ENCODE peak calls at places on chromosomes 12 and 14, in eight cellular contexts. One of them, this sample, is unnamed.

GRCh38 chr12:47808049-47808448 is 11.7 kb downstream of the HDAC7 start:
- DNase-seq in activated B cell treated with CpG ODN at 0.5 μM for 24 hours: peak
- DNase-seq in cardiac muscle cell: peak
- DNase-seq in progenitor cell of endocrine pancreas: no peak
- DNase-seq in WTC11: no peak
- DNase-seq in stomach: no peak
- DNase-seq in mesothelial cell of epicardium: no peak
- DNase-seq in type B pancreatic cell: no peak
- DNase-seq in this sample: no peak

GRCh38 chr12:48925218-48925871 is at the start of gene FKBP11:
- DNase-seq in activated B cell treated with CpG ODN at 0.5 μM for 24 hours: peak
- DNase-seq in cardiac muscle cell: peak
- DNase-seq in progenitor cell of endocrine pancreas: peak
- DNase-seq in WTC11: peak
- DNase-seq in stomach: peak
- DNase-seq in mesothelial cell of epicardium: peak
- DNase-seq in type B pancreatic cell: no peak
- DNase-seq in this sample: peak

GRCh38 chr12:52246720-52247621 is 13.9 kb downstream of the KRT7 start:
- DNase-seq in activated B cell treated with CpG ODN at 0.5 μM for 24 hours: no peak
- DNase-seq in cardiac muscle cell: no peak
- DNase-seq in progenitor cell of endocrine pancreas: no peak
- DNase-seq in WTC11: no peak
- DNase-seq in stomach: peak
- DNase-seq in mesothelial cell of epicardium: no peak
- DNase-seq in type B pancreatic cell: no peak
- DNase-seq in this sample: no peak

GRCh38 chr12:45674583-45674982 is 54.9 kb upstream of the ARID2 start:
- DNase-seq in activated B cell treated with CpG ODN at 0.5 μM for 24 hours: no peak
- DNase-seq in cardiac muscle cell: no peak
- DNase-seq in progenitor cell of endocrine pancreas: no peak
- DNase-seq in WTC11: no peak
- DNase-seq in stomach: peak
- DNase-seq in mesothelial cell of epicardium: peak
- DNase-seq in type B pancreatic cell: no peak
- DNase-seq in this sample: no peak

GRCh38 chr14:75069811-75070145 is 337 bp downstream of the ZC2HC1C start:
- DNase-seq in activated B cell treated with CpG ODN at 0.5 μM for 24 hours: no peak
- DNase-seq in cardiac muscle cell: peak
- DNase-seq in progenitor cell of endocrine pancreas: no peak
- DNase-seq in WTC11: no peak
- DNase-seq in stomach: no peak
- DNase-seq in mesothelial cell of epicardium: no peak
- DNase-seq in type B pancreatic cell: no peak
- DNase-seq in this sample: no peak

GRCh38 chr14:33657478-33657877 is 293.4 kb downstream of the EGLN3 start:
- DNase-seq in activated B cell treated with CpG ODN at 0.5 μM for 24 hours: no peak
- DNase-seq in cardiac muscle cell: no peak
- DNase-seq in progenitor cell of endocrine pancreas: no peak
- DNase-seq in WTC11: no peak
- DNase-seq in stomach: no peak
- DNase-seq in mesothelial cell of epicardium: no peak
- DNase-seq in type B pancreatic cell: no peak
- DNase-seq in this sample: no peak

GRCh38 chr12:1810201-1810930 is 10.0 kb upstream of the LRTM2 start:
- DNase-seq in activated B cell treated with CpG ODN at 0.5 μM for 24 hours: no peak
- DNase-seq in cardiac muscle cell: no peak
- DNase-seq in progenitor cell of endocrine pancreas: no peak
- DNase-seq in WTC11: no peak
- DNase-seq in stomach: no peak
- DNase-seq in mesothelial cell of epicardium: no peak
- DNase-seq in type B pancreatic cell: no peak
- DNase-seq in this sample: no peak

GRCh38 chr12:103036581-103037214 is 79.2 kb downstream of the ASCL1 start:
- DNase-seq in activated B cell treated with CpG ODN at 0.5 μM for 24 hours: no peak
- DNase-seq in cardiac muscle cell: no peak
- DNase-seq in progenitor cell of endocrine pancreas: no peak
- DNase-seq in WTC11: no peak
- DNase-seq in stomach: no peak
- DNase-seq in mesothelial cell of epicardium: no peak
- DNase-seq in type B pancreatic cell: no peak
- DNase-seq in this sample: no peak

GRCh38 chr14:24605435-24606190 is 3.9 kb downstream of the GZMH start:
- DNase-seq in activated B cell treated with CpG ODN at 0.5 μM for 24 hours: peak
- DNase-seq in cardiac muscle cell: no peak
- DNase-seq in progenitor cell of endocrine pancreas: no peak
- DNase-seq in WTC11: peak
- DNase-seq in stomach: peak
- DNase-seq in mesothelial cell of epicardium: no peak
- DNase-seq in type B pancreatic cell: no peak
- DNase-seq in this sample: peak

GRCh38 chr14:67428501-67429031 is 16.6 kb upstream of the PLEK2 start:
- DNase-seq in activated B cell treated with CpG ODN at 0.5 μM for 24 hours: no peak
- DNase-seq in cardiac muscle cell: peak
- DNase-seq in progenitor cell of endocrine pancreas: no peak
- DNase-seq in WTC11: no peak
- DNase-seq in stomach: peak
- DNase-seq in mesothelial cell of epicardium: no peak
- DNase-seq in type B pancreatic cell: no peak
- DNase-seq in this sample: no peak

GRCh38 chr12:57614178-57614947 is 3.1 kb downstream of the ARHGEF25 start:
- DNase-seq in activated B cell treated with CpG ODN at 0.5 μM for 24 hours: peak
- DNase-seq in cardiac muscle cell: no peak
- DNase-seq in progenitor cell of endocrine pancreas: no peak
- DNase-seq in WTC11: peak
- DNase-seq in stomach: no peak
- DNase-seq in mesothelial cell of epicardium: no peak
- DNase-seq in type B pancreatic cell: no peak
- DNase-seq in this sample: no peak

GRCh38 chr14:102375126-102375525 is 12.4 kb downstream of the TECPR2 start:
- DNase-seq in activated B cell treated with CpG ODN at 0.5 μM for 24 hours: no peak
- DNase-seq in cardiac muscle cell: no peak
- DNase-seq in progenitor cell of endocrine pancreas: no peak
- DNase-seq in WTC11: no peak
- DNase-seq in stomach: no peak
- DNase-seq in mesothelial cell of epicardium: no peak
- DNase-seq in type B pancreatic cell: no peak
- DNase-seq in this sample: no peak

DNA sequence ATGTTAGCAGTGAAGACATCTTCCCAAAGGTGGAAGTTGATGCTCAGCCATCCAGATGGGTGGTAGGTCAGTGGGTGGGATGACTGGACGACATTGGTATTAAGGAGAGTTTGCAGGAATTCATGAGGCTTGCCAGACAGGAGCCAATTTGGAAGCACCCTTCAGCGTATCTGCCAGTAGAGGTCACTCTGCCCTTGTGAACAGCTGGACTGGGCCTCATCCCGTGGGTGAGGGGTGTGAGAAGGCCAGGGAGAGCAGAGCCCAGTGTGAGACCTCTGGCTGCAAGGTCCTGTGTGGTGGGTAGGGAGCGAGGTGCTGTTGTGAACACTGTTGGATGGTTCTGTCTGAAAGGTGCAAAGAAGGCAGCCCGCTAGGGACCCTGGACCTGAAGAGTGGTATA is 37.7 kb downstream of the SLC5A8 start:
- DNase-seq in activated B cell treated with CpG ODN at 0.5 μM for 24 hours: no peak
- DNase-seq in cardiac muscle cell: peak
- DNase-seq in progenitor cell of endocrine pancreas: no peak
- DNase-seq in WTC11: peak
- DNase-seq in stomach: no peak
- DNase-seq in mesothelial cell of epicardium: no peak
- DNase-seq in type B pancreatic cell: no peak
- DNase-seq in this sample: no peak
- TF ChIP-seq CTCF in activated B cell treated with CpG ODN at 0.5 μM for 24 hours: no peak
- TF ChIP-seq CTCF in cardiac muscle cell: no peak
- TF ChIP-seq CTCF in progenitor cell of endocrine pancreas: peak
- TF ChIP-seq CTCF in WTC11: peak
- TF ChIP-seq CTCF in stomach: no peak
- TF ChIP-seq CTCF in mesothelial cell of epicardium: no peak
- TF ChIP-seq CTCF in type B pancreatic cell: no peak
- TF ChIP-seq CTCF in this sample: peak

DNA sequence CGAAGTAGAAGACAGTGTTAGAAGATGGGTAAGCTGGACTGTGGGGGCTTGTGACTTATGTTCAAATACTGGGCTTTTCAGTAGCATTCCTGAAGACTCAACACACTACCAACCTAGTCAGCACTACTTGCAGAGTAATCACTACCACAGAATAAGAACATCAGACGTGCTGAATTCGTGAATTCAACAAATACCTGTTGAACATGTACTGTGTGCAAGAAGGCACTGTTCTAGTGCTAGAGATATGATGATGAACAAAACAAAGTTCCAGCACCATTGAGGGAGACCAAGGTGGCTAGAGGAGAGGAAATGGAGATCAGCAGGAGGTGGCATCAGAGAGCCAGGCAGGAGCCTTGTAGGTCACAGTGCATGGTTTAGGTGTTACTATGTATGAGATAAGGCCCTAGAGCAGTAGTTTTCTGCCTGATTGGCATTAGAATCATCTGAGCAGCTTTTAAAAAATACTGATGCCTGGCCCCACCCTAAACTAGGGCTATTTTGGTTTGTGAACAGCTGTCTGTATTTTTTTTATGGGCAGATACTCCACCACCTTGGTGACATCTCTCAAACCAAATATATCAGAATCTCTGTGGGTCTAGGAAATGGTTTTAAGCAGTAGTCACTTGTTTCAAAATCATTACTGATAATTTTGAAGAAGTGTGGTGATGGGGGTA is 26.8 kb downstream of the FERMT2 start:
- DNase-seq in activated B cell treated with CpG ODN at 0.5 μM for 24 hours: no peak
- DNase-seq in cardiac muscle cell: no peak
- DNase-seq in progenitor cell of endocrine pancreas: no peak
- DNase-seq in WTC11: no peak
- DNase-seq in stomach: no peak
- DNase-seq in mesothelial cell of epicardium: no peak
- DNase-seq in type B pancreatic cell: no peak
- DNase-seq in this sample: no peak
- TF ChIP-seq CTCF in activated B cell treated with CpG ODN at 0.5 μM for 24 hours: no peak
- TF ChIP-seq CTCF in cardiac muscle cell: no peak
- TF ChIP-seq CTCF in progenitor cell of endocrine pancreas: no peak
- TF ChIP-seq CTCF in WTC11: no peak
- TF ChIP-seq CTCF in stomach: no peak
- TF ChIP-seq CTCF in mesothelial cell of epicardium: no peak
- TF ChIP-seq CTCF in type B pancreatic cell: no peak
- TF ChIP-seq CTCF in this sample: no peak

GRCh38 chr14:94162466-94162865 is 11.7 kb upstream of the PPP4R4 start:
- DNase-seq in activated B cell treated with CpG ODN at 0.5 μM for 24 hours: no peak
- DNase-seq in cardiac muscle cell: no peak
- DNase-seq in progenitor cell of endocrine pancreas: no peak
- DNase-seq in WTC11: no peak
- DNase-seq in stomach: no peak
- DNase-seq in mesothelial cell of epicardium: no peak
- DNase-seq in type B pancreatic cell: no peak
- DNase-seq in this sample: no peak

GRCh38 chr14:94158239-94158888 is 15.8 kb upstream of the PPP4R4 start:
- DNase-seq in activated B cell treated with CpG ODN at 0.5 μM for 24 hours: no peak
- DNase-seq in cardiac muscle cell: no peak
- DNase-seq in progenitor cell of endocrine pancreas: no peak
- DNase-seq in WTC11: no peak
- DNase-seq in stomach: no peak
- DNase-seq in mesothelial cell of epicardium: no peak
- DNase-seq in type B pancreatic cell: no peak
- DNase-seq in this sample: no peak

GRCh38 chr14:94161979-94162378 is 12.1 kb upstream of the PPP4R4 start:
- DNase-seq in activated B cell treated with CpG ODN at 0.5 μM for 24 hours: no peak
- DNase-seq in cardiac muscle cell: no peak
- DNase-seq in progenitor cell of endocrine pancreas: no peak
- DNase-seq in WTC11: no peak
- DNase-seq in stomach: no peak
- DNase-seq in mesothelial cell of epicardium: no peak
- DNase-seq in type B pancreatic cell: no peak
- DNase-seq in this sample: no peak

GRCh38 chr14:94163806-94164205 is 10.3 kb upstream of the PPP4R4 start:
- DNase-seq in activated B cell treated with CpG ODN at 0.5 μM for 24 hours: no peak
- DNase-seq in cardiac muscle cell: no peak
- DNase-seq in progenitor cell of endocrine pancreas: no peak
- DNase-seq in WTC11: no peak
- DNase-seq in stomach: no peak
- DNase-seq in mesothelial cell of epicardium: no peak
- DNase-seq in type B pancreatic cell: no peak
- DNase-seq in this sample: no peak

DNA sequence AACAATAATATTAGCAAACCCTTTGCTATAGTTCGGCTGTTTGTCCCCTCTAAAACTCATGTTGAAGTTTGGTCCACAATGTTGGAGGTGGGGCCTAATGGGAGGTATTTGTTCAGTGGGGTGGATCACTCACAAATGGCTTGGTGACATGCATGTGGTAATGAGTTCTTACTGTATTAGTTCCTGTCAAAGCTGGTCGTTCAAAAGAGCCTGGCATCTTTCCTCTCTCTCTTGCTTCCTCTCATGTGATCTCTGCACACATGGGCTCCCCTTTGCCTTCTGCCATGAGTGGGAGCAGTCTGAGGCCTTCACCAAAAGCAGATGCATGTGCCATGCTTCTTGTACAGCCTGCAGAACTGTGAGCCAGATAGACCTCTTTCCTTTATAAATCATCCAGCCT is 13.0 kb upstream of the PPP4R4 start:
- DNase-seq in activated B cell treated with CpG ODN at 0.5 μM for 24 hours: no peak
- DNase-seq in cardiac muscle cell: no peak
- DNase-seq in progenitor cell of endocrine pancreas: no peak
- DNase-seq in WTC11: no peak
- DNase-seq in stomach: no peak
- DNase-seq in mesothelial cell of epicardium: no peak
- DNase-seq in type B pancreatic cell: no peak
- DNase-seq in this sample: no peak
- TF ChIP-seq CTCF in activated B cell treated with CpG ODN at 0.5 μM for 24 hours: no peak
- TF ChIP-seq CTCF in cardiac muscle cell: no peak
- TF ChIP-seq CTCF in progenitor cell of endocrine pancreas: no peak
- TF ChIP-seq CTCF in WTC11: no peak
- TF ChIP-seq CTCF in stomach: no peak
- TF ChIP-seq CTCF in mesothelial cell of epicardium: no peak
- TF ChIP-seq CTCF in type B pancreatic cell: no peak
- TF ChIP-seq CTCF in this sample: no peak

DNA sequence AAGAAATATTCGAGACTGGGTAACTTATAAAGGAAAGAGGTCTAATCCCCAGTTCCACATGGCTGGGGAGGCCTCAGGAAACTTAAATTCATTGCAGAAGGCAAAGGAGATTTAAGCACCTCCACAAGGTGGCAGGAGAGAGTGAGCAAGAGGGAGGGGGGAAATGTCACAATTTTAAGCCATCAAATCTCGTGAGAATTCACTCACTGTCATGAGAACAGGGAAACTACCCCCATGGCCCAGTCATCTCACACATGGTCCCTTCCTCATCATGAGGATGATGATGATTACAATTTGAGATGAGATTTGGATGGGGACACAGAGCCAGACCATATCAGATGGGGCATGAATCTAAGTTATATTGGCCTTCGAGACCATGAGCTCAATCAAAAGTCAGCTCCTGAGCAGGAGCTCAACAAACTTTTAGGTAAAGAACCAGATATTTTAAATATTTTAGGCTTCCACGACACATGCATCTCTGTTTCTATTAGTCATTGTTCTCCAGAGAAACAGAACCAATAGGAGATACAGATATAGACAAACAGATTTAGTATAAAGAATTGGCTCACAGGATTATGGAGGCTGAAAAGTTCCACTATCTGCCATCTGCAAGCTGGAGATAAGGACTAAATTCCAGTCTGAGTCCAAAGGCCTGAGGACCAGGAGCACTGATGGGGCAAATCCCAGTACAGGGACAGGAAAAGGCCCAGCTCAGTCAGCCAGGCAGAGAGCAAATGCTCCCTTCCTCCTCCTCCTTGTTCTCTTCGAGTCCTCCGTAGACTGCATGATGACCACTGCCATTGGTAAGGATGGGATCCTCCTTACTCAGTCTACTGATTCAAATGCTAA is 24.9 kb downstream of the DGLUCY start:
- DNase-seq in activated B cell treated with CpG ODN at 0.5 μM for 24 hours: no peak
- DNase-seq in cardiac muscle cell: no peak
- DNase-seq in progenitor cell of endocrine pancreas: no peak
- DNase-seq in WTC11: peak
- DNase-seq in stomach: no peak
- DNase-seq in mesothelial cell of epicardium: no peak
- DNase-seq in type B pancreatic cell: no peak
- DNase-seq in this sample: no peak
- TF ChIP-seq CTCF in activated B cell treated with CpG ODN at 0.5 μM for 24 hours: no peak
- TF ChIP-seq CTCF in cardiac muscle cell: peak
- TF ChIP-seq CTCF in progenitor cell of endocrine pancreas: peak
- TF ChIP-seq CTCF in WTC11: peak
- TF ChIP-seq CTCF in stomach: no peak
- TF ChIP-seq CTCF in mesothelial cell of epicardium: no peak
- TF ChIP-seq CTCF in type B pancreatic cell: peak
- TF ChIP-seq CTCF in this sample: peak

This sample was measured in neural crest cell.